ENCODE peak calls at places on chromosomes 16 and 17, in four cellular contexts. C is WTC11, A is K562, S is HepG2. Q is an unnamed sample.

GRCh38 chr17:63786961-63787711 is 13.2 kb downstream of the DDX42 start:
- DNase-seq in S (no peak), A (no peak), C (no peak), Q (no peak)

GRCh38 chr17:65370669-65371126 is 190.8 kb downstream of the AXIN2 start:
- DNase-seq in S (peak), A (no peak), C (no peak), Q (no peak)

GRCh38 chr17:82367724-82368524 is 3.6 kb upstream of the UTS2R start:
- DNase-seq in S (peak), A (peak), C (peak), Q (peak)

GRCh38 chr17:37045271-37045946 is 96.7 kb downstream of the AATF start:
- DNase-seq in S (no peak), A (no peak), C (no peak), Q (no peak)

GRCh38 chr16:22979038-22979437 is 165.1 kb downstream of the HS3ST2 start:
- DNase-seq in S (no peak), C (no peak), A (no peak), Q (peak)

GRCh38 chr16:31893824-31894223 is 20.2 kb downstream of the ZNF267 start:
- DNase-seq in S (no peak), C (no peak), A (no peak), Q (no peak)

GRCh38 chr17:44335515-44336356 is 9.4 kb upstream of the GRN start:
- DNase-seq in C (no peak), S (no peak), A (no peak), Q (no peak)

GRCh38 chr17:79980246-79981043 is 55.2 kb downstream of the TBC1D16 start:
- DNase-seq in A (no peak), S (no peak), C (peak), Q (no peak)

GRCh38 chr17:63222655-63223054 is 223.5 kb downstream of the CYB561 start:
- DNase-seq in S (no peak), C (no peak), A (no peak), Q (no peak)

GRCh38 chr17:7046127-7046724 is 2.3 kb upstream of the SLC16A11 start:
- DNase-seq in S (peak), C (peak), A (no peak), Q (no peak)

GRCh38 chr17:80214012-80214877 is 5.9 kb downstream of the SGSH start:
- DNase-seq in C (no peak), A (no peak), S (no peak), Q (no peak)

GRCh38 chr17:44751331-44751730 is 7.5 kb upstream of the ADAM11 start:
- DNase-seq in S (no peak), C (no peak), A (no peak), Q (no peak)

GRCh38 chr16:22291860-22292692 is 5.1 kb upstream of the POLR3E start:
- DNase-seq in A (peak), S (no peak), C (no peak), Q (no peak)

GRCh38 chr17:70797166-70797565 is 627.8 kb downstream of the KCNJ2 start:
- DNase-seq in A (no peak), C (no peak), S (no peak), Q (no peak)

GRCh38 chr17:13864551-13864950 is 204.8 kb upstream of the COX10 start:
- DNase-seq in A (no peak), C (no peak), S (no peak), Q (no peak)

GRCh38 chr17:13562271-13562800 is 39.4 kb downstream of the HS3ST3A1 start:
- DNase-seq in C (no peak), A (peak), S (no peak), Q (no peak)

GRCh38 chr16:61923629-61924028 is 112.6 kb downstream of the CDH8 start:
- DNase-seq in C (no peak), A (no peak), S (no peak), Q (no peak)

GRCh38 chr17:32385121-32385520 is 35.2 kb downstream of the ZNF207 start:
- DNase-seq in A (no peak), C (no peak), S (no peak), Q (no peak)

GRCh38 chr17:77011173-77012011 is 129.4 kb upstream of the SEC14L1 start:
- DNase-seq in A (peak), S (peak), C (peak), Q (no peak)

GRCh38 chr17:69539781-69540319 is 125.4 kb downstream of the MAP2K6 start:
- DNase-seq in A (no peak), C (no peak), S (no peak), Q (peak)

GRCh38 chr17:4852504-4853075 is 19.4 kb downstream of the MINK1 start:
- DNase-seq in S (peak), A (peak), C (no peak), Q (peak)

GRCh38 chr17:72121164-72122001 is 563 bp downstream of the SOX9 start:
- DNase-seq in S (no peak), C (peak), A (no peak), Q (peak)

GRCh38 chr17:82349287-82349701 is 9.8 kb upstream of the TEX19 start:
- DNase-seq in C (no peak), A (no peak), S (no peak), Q (no peak)

GRCh38 chr16:1150511-1150982 is 2.4 kb upstream of the CACNA1H start:
- DNase-seq in S (peak), C (peak), A (peak), Q (peak)

GRCh38 chr17:3985800-3986199 is 21.6 kb upstream of the ATP2A3 start:
- DNase-seq in C (no peak), S (no peak), A (no peak), Q (no peak)

GRCh38 chr16:76052725-76053124 is 224.5 kb upstream of the CNTNAP4 start:
- DNase-seq in S (no peak), C (no peak), A (no peak), Q (no peak)

GRCh38 chr16:48617711-48618148 is 7.8 kb upstream of the N4BP1 start:
- DNase-seq in C (no peak), A (no peak), S (no peak), Q (no peak)

GRCh38 chr17:77873518-77874302 is 84.8 kb upstream of the TNRC6C start:
- DNase-seq in S (no peak), A (no peak), C (no peak), Q (no peak)

GRCh38 chr17:77783991-77784820 is 174.3 kb upstream of the TNRC6C start:
- DNase-seq in S (no peak), A (no peak), C (no peak), Q (no peak)

GRCh38 chr16:566475-567361 is at the start of gene NHLRC4:
- DNase-seq in S (peak), C (peak), A (peak), Q (no peak)

GRCh38 chr17:47188266-47188665 is 829 bp downstream of the CDC27 start:
- DNase-seq in C (no peak), A (no peak), S (no peak), Q (peak)

GRCh38 chr17:64128787-64129514 is 993 bp downstream of the ERN1 start:
- DNase-seq in S (no peak), A (peak), C (no peak), Q (peak)

GRCh38 chr17:2192367-2193028 is 111.1 kb downstream of the SMG6 start:
- DNase-seq in C (no peak), S (no peak), A (peak), Q (peak)

GRCh38 chr16:79536958-79537357 is 63.6 kb downstream of the MAF start:
- DNase-seq in S (no peak), A (no peak), C (no peak), Q (no peak)

GRCh38 chr16:48632137-48632774 is 22.3 kb upstream of the N4BP1 start:
- DNase-seq in C (no peak), S (peak), A (no peak), Q (no peak)

GRCh38 chr17:19320876-19321275 is 41.6 kb downstream of the B9D1 start:
- DNase-seq in C (no peak), S (no peak), A (no peak), Q (no peak)

GRCh38 chr16:68311316-68311620 is 449 bp downstream of the PRMT7 start:
- DNase-seq in A (no peak), C (no peak), S (peak), Q (no peak)

GRCh38 chr17:38893612-38894011 is 23.8 kb downstream of the LASP1 start:
- DNase-seq in S (no peak), C (no peak), A (peak), Q (no peak)

GRCh38 chr17:60369727-60370126 is 22.2 kb downstream of the USP32 start:
- DNase-seq in S (no peak), C (no peak), A (no peak), Q (no peak)
- TF ChIP-seq HMGXB4 in S (no peak), C (no peak), A (no peak), Q (no peak)

GRCh38 chr17:50268632-50269287 is 5.5 kb upstream of the TMEM92 start:
- DNase-seq in C (no peak), A (no peak), S (no peak), Q (no peak)
- TF ChIP-seq HMGXB4 in C (no peak), A (no peak), S (no peak), Q (no peak)

GRCh38 chr16:50696126-50696525 is 2.7 kb downstream of the NOD2 start:
- DNase-seq in S (peak), A (no peak), C (no peak), Q (no peak)
- TF ChIP-seq HMGXB4 in S (no peak), A (no peak), C (no peak), Q (no peak)

GRCh38 chr16:10849736-10850477 is 27.1 kb upstream of the CIITA start:
- DNase-seq in C (no peak), S (no peak), A (no peak), Q (no peak)
- TF ChIP-seq HMGXB4 in C (no peak), S (no peak), A (no peak), Q (no peak)